ENCODE peak calls at places on chromosomes 3 and 15, in seven cellular contexts. P is hepatocyte; M is stimulated activated CD8-positive, alpha-beta memory T cell treated with anti-CD3 and anti-CD28 coated beads, Interleukin-4, amount 100 ng/mL, for 4 hours; D is left ventricle myocardium inferior; Q is stimulated activated CD4-positive, alpha-beta T cell treated with anti-CD3 and anti-CD28 coated beads, TNF-alpha, amount 100 ng/mL, for 24 hours; L is SHP77 treated with DMSO at 0.1 percent for 48 hours; Y is activated gamma-delta T cell treated with anti-CD3 and anti-CD28 coated beads, Interleukin-2, amount 50 U/mL, for 16 hours. T is an unnamed sample.

GRCh38 chr15:47184405-47185221 is 532.7 kb upstream of the SEMA6D start:
- DNase-seq in P (peak), L (no peak), M (no peak), Y (no peak), D (peak), Q (no peak), T (peak)

GRCh38 chr3:171306631-171307030 is 153.6 kb downstream of the TNIK start:
- DNase-seq in D (peak), Q (no peak), L (no peak), M (no peak), Y (no peak), P (peak), T (peak)

GRCh38 chr3:126481808-126482502 is 6.3 kb upstream of the ZXDC start:
- DNase-seq in M (no peak), P (peak), D (no peak), Y (no peak), L (peak), Q (no peak), T (peak)

GRCh38 chr3:11020764-11021163 is 28.2 kb downstream of the SLC6A1 start:
- DNase-seq in L (no peak), P (no peak), Q (no peak), Y (no peak), M (no peak), D (no peak), T (no peak)

GRCh38 chr3:37217098-37217849 is 42.9 kb upstream of the LRRFIP2 start:
- DNase-seq in Y (no peak), P (no peak), L (no peak), Q (no peak), D (no peak), M (no peak), T (no peak)

GRCh38 chr3:25663324-25664065 is 1.2 kb downstream of the TOP2B start:
- DNase-seq in D (no peak), Y (no peak), L (peak), P (peak), Q (peak), M (no peak), T (no peak)

GRCh38 chr15:84104853-84105252 is 130.7 kb upstream of the GOLGA6L4 start:
- DNase-seq in L (no peak), M (no peak), P (no peak), Y (no peak), D (no peak), Q (no peak), T (no peak)

GRCh38 chr3:67380118-67380517 is 274.3 kb downstream of the SUCLG2 start:
- DNase-seq in Q (no peak), Y (no peak), D (no peak), L (no peak), M (no peak), P (no peak), T (no peak)

GRCh38 chr3:71421820-71422566 is 161.5 kb downstream of the FOXP1 start:
- DNase-seq in M (no peak), L (no peak), Q (peak), D (no peak), P (no peak), Y (peak), T (no peak)

GRCh38 chr15:72722071-72722696 is 36.2 kb downstream of the BBS4 start:
- DNase-seq in D (peak), P (peak), M (peak), Q (peak), L (peak), Y (peak), T (peak)

GRCh38 chr15:73988075-73988969 is 3.8 kb downstream of the STOML1 start:
- DNase-seq in L (no peak), Y (no peak), M (no peak), D (no peak), Q (no peak), P (no peak), T (no peak)

GRCh38 chr3:69086133-69086722 is 1.5 kb downstream of the ARL6IP5 start:
- DNase-seq in Q (peak), P (peak), D (peak), M (peak), L (peak), Y (peak), T (peak)

GRCh38 chr3:39573392-39573791 is 105.9 kb downstream of the MOBP start:
- DNase-seq in M (no peak), Y (no peak), L (no peak), D (no peak), Q (no peak), P (peak), T (no peak)

GRCh38 chr3:138186803-138187295 is 252 bp upstream of the ARMC8 start:
- DNase-seq in Q (peak), D (peak), L (no peak), Y (peak), P (peak), M (peak), T (peak)

GRCh38 chr3:173096994-173097785 is 43.8 kb downstream of the SPATA16 start:
- DNase-seq in P (peak), Y (no peak), Q (no peak), L (no peak), D (no peak), M (no peak), T (no peak)

T was measured in MG63.